ENCODE peak calls at places on chromosome 13, in five cellular contexts. M, W, K, O and E are unnamed samples.

GRCh38 chr13:98299954-98300350 is 122.9 kb upstream of the RNF113B start:
- DNase-seq in W (no peak), O (no peak), K (no peak), M (no peak), E (no peak)

GRCh38 chr13:59490651-59491050 is 673.1 kb downstream of the DIAPH3 start:
- DNase-seq in O (no peak), M (no peak), K (no peak), W (no peak), E (no peak)

GRCh38 chr13:101116826-101117225 is 299.5 kb downstream of the NALCN start:
- DNase-seq in M (no peak), W (no peak), O (no peak), K (no peak), E (no peak)

GRCh38 chr13:107867701-107868661 is 347.4 kb downstream of the LIG4 start:
- DNase-seq in W (no peak), O (no peak), M (no peak), K (peak), E (no peak)

GRCh38 chr13:46817081-46817480 is 20.1 kb upstream of the ESD start:
- DNase-seq in K (no peak), W (no peak), O (no peak), M (no peak), E (no peak)

GRCh38 chr13:113151745-113152707 is 6.4 kb upstream of the PROZ start:
- DNase-seq in W (no peak), M (no peak), K (no peak), O (no peak), E (no peak)

GRCh38 chr13:22111152-22111783 is 440.4 kb downstream of the FGF9 start:
- DNase-seq in W (no peak), M (no peak), K (no peak), O (no peak), E (no peak)

GRCh38 chr13:83752141-83752540 is 130.1 kb downstream of the SLITRK1 start:
- DNase-seq in W (no peak), K (no peak), M (no peak), O (no peak), E (no peak)

GRCh38 chr13:26221399-26221720 is 754 bp downstream of the RNF6 start:
- DNase-seq in O (no peak), K (no peak), W (no peak), M (no peak), E (no peak)

GRCh38 chr13:109576331-109576813 is 210.0 kb downstream of the IRS2 start:
- DNase-seq in W (no peak), O (no peak), M (no peak), K (no peak), E (no peak)

GRCh38 chr13:112947796-112948195 is 21.2 kb upstream of the MCF2L start:
- DNase-seq in O (no peak), W (no peak), K (no peak), M (no peak), E (no peak)

GRCh38 chr13:74920361-74920760 is 561.6 kb downstream of the TBC1D4 start:
- DNase-seq in W (no peak), K (no peak), M (no peak), O (no peak), E (no peak)

GRCh38 chr13:46031581-46032263 is 20.8 kb downstream of the ZC3H13 start:
- DNase-seq in W (no peak), O (no peak), K (no peak), M (peak), E (no peak)

GRCh38 chr13:36282818-36283432 is 14.7 kb downstream of the CCDC169 start:
- DNase-seq in M (no peak), K (no peak), W (no peak), O (no peak), E (peak)

GRCh38 chr13:40422588-40423235 is 243.7 kb downstream of the FOXO1 start:
- DNase-seq in K (no peak), O (no peak), M (no peak), W (no peak), E (no peak)

GRCh38 chr13:71240906-71241305 is 626.1 kb downstream of the DACH1 start:
- DNase-seq in M (no peak), K (no peak), W (no peak), O (no peak), E (peak)

GRCh38 chr13:80338781-80339577 is 1.9 kb downstream of the SPRY2 start:
- DNase-seq in K (peak), M (no peak), O (peak), W (peak), E (peak)

GRCh38 chr13:112885782-112886268 is 83.2 kb upstream of the MCF2L start:
- DNase-seq in W (no peak), M (peak), K (peak), O (no peak), E (peak)

GRCh38 chr13:22024381-22024994 is 353.6 kb downstream of the FGF9 start:
- DNase-seq in W (no peak), K (no peak), M (no peak), O (no peak), E (no peak)

GRCh38 chr13:34826432-34826831 is 115.6 kb upstream of the NBEA start:
- DNase-seq in W (no peak), K (no peak), M (no peak), O (no peak), E (no peak)

GRCh38 chr13:83666126-83666525 is 216.1 kb downstream of the SLITRK1 start:
- DNase-seq in W (no peak), K (no peak), O (no peak), M (peak), E (no peak)

GRCh38 chr13:86572115-86572514 is 772.9 kb upstream of the SLITRK6 start:
- DNase-seq in M (no peak), O (no peak), W (no peak), K (no peak), E (no peak)

DNA sequence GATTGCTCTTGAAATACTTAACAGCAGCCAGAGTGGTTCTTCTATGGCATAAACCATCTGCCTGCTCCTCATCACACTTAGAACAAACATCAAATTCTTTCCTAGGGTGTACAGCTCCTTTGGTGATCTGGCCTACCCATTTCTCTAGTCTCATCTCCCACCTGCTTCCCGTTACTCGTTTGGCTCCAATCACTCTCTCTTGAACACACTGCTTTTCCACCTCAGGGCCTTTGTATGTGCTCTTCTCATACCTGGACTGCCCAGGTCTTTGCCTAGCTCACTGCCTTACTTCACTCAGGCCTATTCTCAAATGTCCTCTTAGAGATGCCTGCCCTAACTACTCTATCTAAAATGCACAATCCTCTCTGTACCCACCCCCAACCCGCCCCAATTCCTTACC is 100.5 kb downstream of the KCNRG start:
- DNase-seq in M (no peak), O (no peak), K (no peak), W (no peak), E (no peak)
- TF ChIP-seq CTCF in M (no peak), O (no peak), K (no peak), W (no peak), E (no peak)

DNA sequence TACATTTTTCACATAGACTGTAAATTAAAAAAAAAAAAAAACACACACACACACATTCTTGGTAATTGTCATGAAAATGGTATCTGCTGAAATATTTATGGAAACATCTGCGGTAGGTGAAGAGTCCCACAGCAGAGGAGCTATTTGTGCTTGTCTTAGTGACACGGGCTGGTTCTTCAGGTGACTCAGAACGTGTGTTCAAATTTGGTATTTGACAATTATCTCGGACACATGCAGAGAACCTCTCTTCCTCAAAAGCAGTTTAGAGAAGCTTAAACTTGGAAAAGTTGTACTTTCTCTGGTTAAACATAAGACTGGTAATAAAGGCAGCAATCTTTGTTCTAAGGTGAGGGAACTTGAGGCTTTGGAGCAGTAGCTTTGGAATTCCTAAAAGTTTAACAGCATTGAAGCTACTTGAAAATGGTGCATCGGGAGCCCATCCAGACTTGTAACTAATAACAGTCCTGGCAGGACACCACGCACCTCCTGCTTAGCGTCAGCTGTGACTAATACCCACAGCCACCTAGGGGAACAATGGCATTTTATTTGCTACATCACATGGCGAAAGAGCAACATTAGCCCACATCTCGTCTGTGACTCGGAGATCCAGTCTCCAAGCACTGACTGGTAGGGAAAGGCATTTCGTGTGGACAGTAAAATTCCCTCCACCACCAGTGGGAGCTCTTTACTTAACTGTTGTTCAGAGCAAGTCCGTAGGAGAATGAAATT is 1505.1 kb upstream of the SLC10A2 start:
- DNase-seq in K (peak), O (no peak), W (peak), M (no peak), E (peak)
- TF ChIP-seq CTCF in K (peak), O (peak), W (peak), M (peak), E (peak)

DNA sequence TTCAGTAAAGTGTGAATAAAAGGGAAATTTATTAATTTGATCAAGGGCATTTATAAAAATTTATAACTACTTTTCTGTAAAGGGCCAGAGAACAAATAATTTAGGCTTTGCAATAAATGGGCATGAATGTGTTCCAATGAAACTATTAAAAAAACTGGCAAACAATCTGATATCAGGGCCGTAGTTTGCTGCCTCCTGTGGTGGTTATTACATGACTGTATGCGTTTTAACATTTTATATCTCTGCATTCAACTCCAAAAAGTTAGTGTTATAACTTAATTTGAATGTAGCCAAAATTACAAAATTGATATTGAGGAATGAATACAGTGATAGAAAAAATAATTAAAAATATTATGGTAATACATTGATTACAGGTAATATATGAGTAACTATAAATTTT is 80.5 kb upstream of the POSTN start:
- DNase-seq in W (no peak), M (no peak), O (no peak), K (no peak), E (no peak)
- TF ChIP-seq CTCF in W (no peak), M (peak), O (no peak), K (no peak), E (no peak)

GRCh38 chr13:48826039-48826438 is 149.7 kb upstream of the FNDC3A start:
- DNase-seq in M (no peak), W (no peak), K (no peak), O (no peak), E (no peak)
- TF ChIP-seq CTCF in M (no peak), W (no peak), K (no peak), O (no peak), E (no peak)

DNA sequence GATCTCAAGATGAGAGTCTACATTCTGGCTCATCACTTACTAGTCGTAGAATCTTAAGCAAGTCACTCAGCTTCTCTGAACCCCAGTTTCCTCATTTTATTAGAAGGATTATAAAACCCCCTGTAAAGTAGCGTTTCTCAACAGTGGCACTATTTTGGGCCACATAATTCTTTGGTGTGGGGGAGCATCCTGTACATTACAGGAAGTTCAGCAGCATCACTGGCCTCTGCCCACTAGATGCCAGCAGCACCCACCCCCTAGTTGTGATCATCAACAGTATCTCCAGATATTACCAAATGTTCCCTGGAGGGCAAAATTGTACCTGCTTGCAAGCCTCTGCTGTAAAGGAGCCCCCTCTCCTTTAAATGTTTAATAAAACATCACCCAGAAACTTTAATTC is 22.6 kb downstream of the STARD13 start:
- DNase-seq in K (no peak), M (no peak), W (no peak), O (no peak), E (no peak)
- TF ChIP-seq CTCF in K (peak), M (peak), W (no peak), O (no peak), E (no peak)

DNA sequence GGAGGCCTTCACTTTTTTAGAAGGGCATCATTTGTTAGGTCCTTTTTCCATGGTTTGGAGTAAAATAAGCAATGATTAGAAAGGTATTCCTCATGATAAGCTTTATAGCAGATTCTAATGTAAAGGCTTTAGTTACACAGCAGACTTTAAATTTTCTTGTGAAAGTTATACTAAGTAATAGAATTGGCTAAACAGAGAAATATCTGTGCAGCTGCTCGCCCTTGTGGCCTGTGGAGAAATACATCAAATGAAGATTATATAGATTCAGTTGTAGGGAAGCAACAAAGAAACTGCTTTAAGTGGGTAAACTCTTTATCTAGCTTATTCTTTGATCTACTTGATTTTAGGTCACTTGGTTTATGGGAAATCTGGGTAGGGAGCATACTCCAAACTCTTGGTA is 1269.7 kb upstream of the SPRY2 start:
- DNase-seq in W (no peak), K (no peak), O (no peak), M (no peak), E (no peak)
- TF ChIP-seq CTCF in W (no peak), K (no peak), O (no peak), M (no peak), E (no peak)

GRCh38 chr13:105410602-105411001 is 1124.9 kb downstream of the EFNB2 start:
- DNase-seq in W (no peak), O (no peak), M (peak), K (peak), E (peak)
- TF ChIP-seq CTCF in W (peak), O (peak), M (peak), K (peak), E (peak)

DNA sequence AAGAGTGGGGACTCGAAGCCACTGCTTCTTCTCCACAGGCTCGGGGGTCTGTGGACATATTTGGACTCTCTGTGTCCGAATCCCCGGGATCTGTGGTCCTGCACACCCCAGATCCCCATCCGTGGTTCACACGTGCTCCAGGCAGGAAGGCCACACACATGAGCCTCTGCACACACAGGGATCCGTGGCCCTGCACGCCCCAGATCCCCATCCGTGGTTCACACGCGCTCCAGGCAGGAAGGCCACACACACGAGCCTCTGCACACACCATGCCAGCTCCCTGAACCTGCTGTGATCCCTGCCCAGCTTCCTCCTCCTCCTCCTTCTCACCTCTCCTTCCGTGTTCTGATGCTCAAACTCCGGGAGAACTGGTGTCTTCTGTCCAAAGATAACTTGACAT is 3.1 kb downstream of the TEX29 start:
- DNase-seq in O (no peak), W (no peak), K (no peak), M (no peak), E (no peak)
- TF ChIP-seq CTCF in O (no peak), W (no peak), K (no peak), M (no peak), E (no peak)

GRCh38 chr13:27283906-27284523 is 13.4 kb downstream of the RASL11A start:
- DNase-seq in K (no peak), W (no peak), M (no peak), O (no peak), E (no peak)
- TF ChIP-seq CTCF in K (peak), W (peak), M (peak), O (peak), E (no peak)